ENCODE peak calls at places on chromosomes 12 and 14, in ten cellular contexts. G, I, V, D, W, M, A, X, H and J are unnamed samples.

GRCh38 chr14:34387974-34388533 is 74.0 kb downstream of the SPTSSA start:
- DNase-seq in G (no peak), I (no peak), V (no peak), D (no peak), W (peak), M (no peak), A (no peak), X (no peak), H (no peak), J (no peak)

GRCh38 chr12:13465641-13466040 is 269.1 kb downstream of the EMP1 start:
- DNase-seq in G (no peak), I (no peak), V (no peak), D (no peak), W (no peak), M (no peak), A (no peak), X (no peak), H (peak), J (no peak)

GRCh38 chr12:1880153-1880845 is 38.2 kb downstream of the CACNA2D4 start:
- DNase-seq in G (no peak), I (no peak), V (no peak), D (no peak), W (no peak), M (no peak), A (no peak), X (no peak), H (no peak), J (no peak)

GRCh38 chr14:52325632-52326031 is 11.5 kb downstream of the PTGER2 start:
- DNase-seq in G (no peak), I (no peak), V (no peak), D (no peak), W (peak), M (no peak), A (no peak), X (peak), H (peak), J (no peak)

GRCh38 chr12:52210186-52210924 is 18.5 kb upstream of the KRT80 start:
- DNase-seq in G (no peak), I (no peak), V (peak), D (peak), W (peak), M (no peak), A (no peak), X (no peak), H (peak), J (no peak)

GRCh38 chr12:57243521-57244305 is 7.3 kb downstream of the STAC3 start:
- DNase-seq in G (peak), I (no peak), V (peak), D (no peak), W (peak), M (peak), A (no peak), X (no peak), H (peak), J (peak)

GRCh38 chr12:78118036-78118435 is 287.3 kb downstream of the NAV3 start:
- DNase-seq in G (no peak), I (no peak), V (peak), D (no peak), W (no peak), M (no peak), A (no peak), X (no peak), H (no peak), J (no peak)

GRCh38 chr14:33679461-33680225 is 271.2 kb downstream of the EGLN3 start:
- DNase-seq in G (no peak), I (peak), V (no peak), D (no peak), W (peak), M (no peak), A (no peak), X (no peak), H (peak), J (no peak)

GRCh38 chr14:48735607-48736006 is 850.6 kb downstream of the RPS29 start:
- DNase-seq in G (no peak), I (no peak), V (no peak), D (no peak), W (no peak), M (no peak), A (no peak), X (no peak), H (no peak), J (no peak)

GRCh38 chr14:37497422-37497821 is 97.6 kb downstream of the FOXA1 start:
- DNase-seq in G (no peak), I (no peak), V (no peak), D (no peak), W (no peak), M (no peak), A (no peak), X (no peak), H (no peak), J (no peak)

GRCh38 chr12:110403975-110404675 is 617 bp upstream of the ANAPC7 start:
- DNase-seq in G (peak), I (peak), V (peak), D (no peak), W (peak), M (peak), A (no peak), X (no peak), H (peak), J (peak)

GRCh38 chr12:122960193-122960569 is 6.1 kb downstream of the ABCB9 start:
- DNase-seq in G (no peak), I (no peak), V (no peak), D (no peak), W (no peak), M (no peak), A (no peak), X (no peak), H (no peak), J (no peak)

GRCh38 chr12:97616936-97617335 is 154.3 kb downstream of the RMST start:
- DNase-seq in G (no peak), I (no peak), V (no peak), D (no peak), W (no peak), M (no peak), A (no peak), X (no peak), H (no peak), J (no peak)

GRCh38 chr12:23585782-23586163 is 363.7 kb downstream of the SOX5 start:
- DNase-seq in G (no peak), I (no peak), V (no peak), D (no peak), W (no peak), M (no peak), A (no peak), X (no peak), H (no peak), J (no peak)

GRCh38 chr12:108833757-108834472 is 23.5 kb downstream of the SSH1 start:
- DNase-seq in G (no peak), I (no peak), V (no peak), D (peak), W (peak), M (no peak), A (no peak), X (no peak), H (peak), J (no peak)

GRCh38 chr12:5022465-5023061 is 21.1 kb upstream of the KCNA5 start:
- DNase-seq in G (peak), I (no peak), V (peak), D (no peak), W (peak), M (no peak), A (no peak), X (no peak), H (peak), J (peak)

GRCh38 chr12:62552906-62553556 is 86.4 kb downstream of the MON2 start:
- DNase-seq in G (no peak), I (no peak), V (no peak), D (no peak), W (no peak), M (no peak), A (no peak), X (no peak), H (no peak), J (no peak)

GRCh38 chr12:14836336-14837210 is 6.8 kb downstream of the ART4 start:
- DNase-seq in G (no peak), I (no peak), V (peak), D (no peak), W (peak), M (no peak), A (no peak), X (peak), H (peak), J (no peak)

GRCh38 chr12:52280796-52281560 is 6.5 kb downstream of the KRT86 start:
- DNase-seq in G (no peak), I (peak), V (peak), D (peak), W (peak), M (no peak), A (no peak), X (peak), H (peak), J (no peak)

GRCh38 chr12:120130011-120130410 is 13.5 kb upstream of the RAB35 start:
- DNase-seq in G (no peak), I (no peak), V (no peak), D (no peak), W (no peak), M (no peak), A (no peak), X (no peak), H (no peak), J (no peak)

GRCh38 chr14:69528930-69529329 is 44.4 kb downstream of the PLEKHD1 start:
- DNase-seq in G (no peak), I (no peak), V (no peak), D (no peak), W (no peak), M (no peak), A (no peak), X (no peak), H (no peak), J (no peak)

GRCh38 chr14:27730204-27730603 is 1036.4 kb upstream of the FOXG1 start:
- DNase-seq in G (no peak), I (no peak), V (no peak), D (no peak), W (no peak), M (no peak), A (no peak), X (no peak), H (no peak), J (no peak)

GRCh38 chr12:41919526-41920305 is 225.0 kb downstream of the GXYLT1 start:
- DNase-seq in G (no peak), I (no peak), V (no peak), D (no peak), W (no peak), M (no peak), A (no peak), X (no peak), H (no peak), J (no peak)

GRCh38 chr14:59060841-59061240 is 127.6 kb upstream of the DAAM1 start:
- DNase-seq in G (no peak), I (no peak), V (no peak), D (no peak), W (peak), M (no peak), A (no peak), X (no peak), H (no peak), J (peak)

GRCh38 chr12:5000658-5001390 is 42.9 kb upstream of the KCNA5 start:
- DNase-seq in G (no peak), I (no peak), V (no peak), D (no peak), W (no peak), M (no peak), A (no peak), X (no peak), H (no peak), J (no peak)

GRCh38 chr14:52299692-52300278 is 14.3 kb upstream of the PTGER2 start:
- DNase-seq in G (no peak), I (no peak), V (peak), D (no peak), W (peak), M (no peak), A (no peak), X (no peak), H (peak), J (peak)

GRCh38 chr14:103879570-103880333 is 32.4 kb upstream of the PPP1R13B start:
- DNase-seq in G (peak), I (no peak), V (peak), D (no peak), W (peak), M (no peak), A (no peak), X (no peak), H (no peak), J (no peak)

GRCh38 chr12:88153959-88154358 is 11.9 kb downstream of the TMTC3 start:
- DNase-seq in G (no peak), I (peak), V (peak), D (peak), W (peak), M (no peak), A (no peak), X (peak), H (peak), J (no peak)

GRCh38 chr12:31715283-31715825 is 13.5 kb downstream of the AMN1 start:
- DNase-seq in G (no peak), I (no peak), V (peak), D (no peak), W (peak), M (no peak), A (no peak), X (no peak), H (no peak), J (peak)

GRCh38 chr12:8899835-8900234 is 14.5 kb upstream of the PHC1 start:
- DNase-seq in G (no peak), I (no peak), V (no peak), D (no peak), W (no peak), M (no peak), A (no peak), X (no peak), H (no peak), J (no peak)

GRCh38 chr12:99824900-99825562 is 159.7 kb downstream of the ANKS1B start:
- DNase-seq in G (no peak), I (no peak), V (no peak), D (no peak), W (no peak), M (no peak), A (no peak), X (no peak), H (no peak), J (no peak)

GRCh38 chr12:114666746-114667668 is 17.0 kb downstream of the TBX3 start:
- DNase-seq in G (no peak), I (peak), V (no peak), D (peak), W (no peak), M (no peak), A (no peak), X (no peak), H (no peak), J (no peak)

GRCh38 chr12:49375406-49375805 is 8.1 kb downstream of the SPATS2 start:
- DNase-seq in G (no peak), I (no peak), V (no peak), D (no peak), W (no peak), M (no peak), A (no peak), X (no peak), H (no peak), J (no peak)

GRCh38 chr12:105922670-105923102 is 216.1 kb downstream of the NUAK1 start:
- DNase-seq in G (no peak), I (no peak), V (peak), D (no peak), W (peak), M (no peak), A (no peak), X (peak), H (peak), J (no peak)

GRCh38 chr12:126856958-126857357 is 1410.0 kb upstream of the TMEM132C start:
- DNase-seq in G (no peak), I (no peak), V (no peak), D (no peak), W (no peak), M (no peak), A (no peak), X (no peak), H (no peak), J (no peak)

GRCh38 chr14:74945852-74946658 is 9.3 kb downstream of the PGF start:
- DNase-seq in G (peak), I (no peak), V (peak), D (no peak), W (peak), M (peak), A (no peak), X (no peak), H (peak), J (peak)

GRCh38 chr12:100138048-100138907 is 4.4 kb downstream of the BLTP3B start:
- DNase-seq in G (no peak), I (no peak), V (peak), D (no peak), W (no peak), M (no peak), A (no peak), X (no peak), H (peak), J (no peak)

GRCh38 chr14:68782091-68782981 is 10.5 kb downstream of the ZFP36L1 start:
- DNase-seq in G (no peak), I (no peak), V (no peak), D (no peak), W (no peak), M (no peak), A (no peak), X (no peak), H (no peak), J (no peak)

GRCh38 chr12:124916370-124917134 is 2.1 kb upstream of the UBC start:
- DNase-seq in G (no peak), I (peak), V (peak), D (no peak), W (peak), M (no peak), A (no peak), X (no peak), H (peak), J (no peak)

GRCh38 chr12:27081668-27082091 is 698 bp downstream of the C12orf71 start:
- DNase-seq in G (no peak), I (no peak), V (peak), D (no peak), W (no peak), M (no peak), A (no peak), X (no peak), H (peak), J (no peak)

GRCh38 chr14:60079723-60080122 is 12.0 kb upstream of the PCNX4 start:
- DNase-seq in G (no peak), I (no peak), V (no peak), D (no peak), W (no peak), M (no peak), A (no peak), X (no peak), H (no peak), J (no peak)
- TF ChIP-seq CTCF in G (no peak), I (peak), V (no peak), D (no peak), W (peak), M (no peak), A (no peak), X (peak), H (peak), J (no peak)

GRCh38 chr12:89514751-89515150 is 9.8 kb downstream of the GALNT4 start:
- DNase-seq in G (no peak), I (no peak), V (no peak), D (no peak), W (no peak), M (no peak), A (no peak), X (no peak), H (no peak), J (peak)
- TF ChIP-seq CTCF in G (no peak), I (no peak), V (no peak), D (no peak), W (no peak), M (no peak), A (no peak), X (no peak), H (no peak), J (no peak)

GRCh38 chr14:97185186-97185585 is 388.0 kb downstream of the VRK1 start:
- DNase-seq in G (peak), I (no peak), V (peak), D (no peak), W (peak), M (no peak), A (no peak), X (no peak), H (peak), J (no peak)
- TF ChIP-seq CTCF in G (peak), I (no peak), V (peak), D (peak), W (no peak), M (peak), A (no peak), X (no peak), H (no peak), J (no peak)

GRCh38 chr14:101635238-101636080 is 74.2 kb downstream of the DIO3 start:
- DNase-seq in G (no peak), I (no peak), V (no peak), D (no peak), W (no peak), M (no peak), A (no peak), X (no peak), H (peak), J (no peak)
- TF ChIP-seq CTCF in G (no peak), I (no peak), V (no peak), D (no peak), W (no peak), M (no peak), A (no peak), X (no peak), H (no peak), J (no peak)

DNA sequence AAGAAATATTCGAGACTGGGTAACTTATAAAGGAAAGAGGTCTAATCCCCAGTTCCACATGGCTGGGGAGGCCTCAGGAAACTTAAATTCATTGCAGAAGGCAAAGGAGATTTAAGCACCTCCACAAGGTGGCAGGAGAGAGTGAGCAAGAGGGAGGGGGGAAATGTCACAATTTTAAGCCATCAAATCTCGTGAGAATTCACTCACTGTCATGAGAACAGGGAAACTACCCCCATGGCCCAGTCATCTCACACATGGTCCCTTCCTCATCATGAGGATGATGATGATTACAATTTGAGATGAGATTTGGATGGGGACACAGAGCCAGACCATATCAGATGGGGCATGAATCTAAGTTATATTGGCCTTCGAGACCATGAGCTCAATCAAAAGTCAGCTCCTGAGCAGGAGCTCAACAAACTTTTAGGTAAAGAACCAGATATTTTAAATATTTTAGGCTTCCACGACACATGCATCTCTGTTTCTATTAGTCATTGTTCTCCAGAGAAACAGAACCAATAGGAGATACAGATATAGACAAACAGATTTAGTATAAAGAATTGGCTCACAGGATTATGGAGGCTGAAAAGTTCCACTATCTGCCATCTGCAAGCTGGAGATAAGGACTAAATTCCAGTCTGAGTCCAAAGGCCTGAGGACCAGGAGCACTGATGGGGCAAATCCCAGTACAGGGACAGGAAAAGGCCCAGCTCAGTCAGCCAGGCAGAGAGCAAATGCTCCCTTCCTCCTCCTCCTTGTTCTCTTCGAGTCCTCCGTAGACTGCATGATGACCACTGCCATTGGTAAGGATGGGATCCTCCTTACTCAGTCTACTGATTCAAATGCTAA is 24.9 kb downstream of the DGLUCY start:
- DNase-seq in G (peak), I (no peak), V (peak), D (no peak), W (no peak), M (no peak), A (no peak), X (no peak), H (peak), J (peak)
- TF ChIP-seq CTCF in G (peak), I (peak), V (peak), D (peak), W (peak), M (peak), A (peak), X (peak), H (peak), J (peak)

DNA sequence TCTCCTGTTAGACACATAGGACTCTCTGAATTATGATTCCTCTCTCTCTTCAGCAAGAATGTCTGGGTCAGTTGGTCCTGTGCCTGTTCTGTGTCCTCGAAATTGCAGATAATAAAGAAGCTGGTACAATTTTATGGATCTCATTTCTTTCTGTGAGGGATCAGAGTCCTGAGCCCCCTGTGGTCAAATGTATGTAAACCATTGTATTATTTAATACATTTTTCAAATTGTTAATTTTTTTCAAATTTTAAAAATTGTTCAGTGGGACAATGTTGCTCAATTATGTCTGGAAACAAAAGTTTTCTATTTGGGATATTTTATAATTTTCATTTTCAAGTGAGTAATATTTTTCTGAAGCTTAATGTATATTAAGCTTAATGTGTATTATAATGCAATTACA is 513.5 kb downstream of the CCER1 start:
- DNase-seq in G (no peak), I (no peak), V (no peak), D (no peak), W (no peak), M (no peak), A (no peak), X (no peak), H (no peak), J (no peak)
- TF ChIP-seq CTCF in G (peak), I (no peak), V (no peak), D (no peak), W (no peak), M (no peak), A (no peak), X (no peak), H (no peak), J (no peak)

GRCh38 chr14:76947838-76948184 is 80.7 kb downstream of the IRF2BPL start:
- DNase-seq in G (no peak), I (no peak), V (no peak), D (no peak), W (no peak), M (no peak), A (no peak), X (no peak), H (no peak), J (no peak)
- TF ChIP-seq CTCF in G (no peak), I (no peak), V (no peak), D (no peak), W (no peak), M (no peak), A (no peak), X (no peak), H (no peak), J (no peak)